ENCODE peak calls at places on chromosomes 6 and 20, in four cellular contexts. E is retinal pigment epithelial cell, V is DND-41, F is esophagus squamous epithelium. T is an unnamed sample.

GRCh38 chr6:110643175-110643574 is 166.8 kb upstream of the SLC22A16 start:
- DNase-seq in E (no peak), V (no peak), F (no peak), T (no peak)

GRCh38 chr6:144931172-144932035 is 646.3 kb downstream of the UTRN start:
- DNase-seq in E (no peak), V (peak), F (no peak), T (peak)

GRCh38 chr20:47546184-47547033 is 44.7 kb downstream of the NCOA3 start:
- DNase-seq in E (no peak), V (no peak), F (no peak), T (no peak)

GRCh38 chr6:19712012-19712688 is 125.0 kb upstream of the ID4 start:
- DNase-seq in E (no peak), V (no peak), F (no peak), T (no peak)

GRCh38 chr6:31715022-31715683 is at the start of gene LY6G6D:
- DNase-seq in E (no peak), V (no peak), F (no peak), T (no peak)

GRCh38 chr6:133699986-133700385 is 188.9 kb upstream of the TCF21 start:
- DNase-seq in E (no peak), V (no peak), F (no peak), T (no peak)

GRCh38 chr6:73739097-73739496 is 43.1 kb downstream of the CD109 start:
- DNase-seq in E (peak), V (no peak), F (no peak), T (no peak)

GRCh38 chr6:29907637-29908340 is 34.5 kb upstream of the HLA-A start:
- DNase-seq in E (no peak), V (no peak), F (no peak), T (no peak)

GRCh38 chr6:29627762-29628418 is 5.1 kb downstream of the GABBR1 start:
- DNase-seq in E (no peak), V (peak), F (no peak), T (peak)

GRCh38 chr6:146984251-146984924 is 219.8 kb upstream of the STXBP5 start:
- DNase-seq in E (no peak), V (no peak), F (no peak), T (no peak)

GRCh38 chr6:90434096-90434495 is 137.5 kb upstream of the BACH2 start:
- DNase-seq in E (no peak), V (no peak), F (no peak), T (no peak)
- TF ChIP-seq CTCF in E (peak), V (no peak), F (no peak), T (no peak)

GRCh38 chr6:44222987-44223470 is 366 bp upstream of the SLC29A1 start:
- DNase-seq in E (no peak), V (no peak), F (no peak), T (peak)

GRCh38 chr6:44222486-44222986 is 859 bp upstream of the SLC29A1 start:
- DNase-seq in E (no peak), V (no peak), F (no peak), T (peak)

GRCh38 chr6:44224978-44225330 is 1.6 kb downstream of the SLC29A1 start:
- DNase-seq in E (no peak), V (no peak), F (no peak), T (no peak)

GRCh38 chr6:44224154-44224977 is 971 bp downstream of the SLC29A1 start:
- DNase-seq in E (no peak), V (peak), F (no peak), T (peak)

GRCh38 chr6:44223471-44224153 is at the start of gene SLC29A1:
- DNase-seq in E (no peak), V (peak), F (no peak), T (peak)
- TF ChIP-seq CTCF in E (peak), V (no peak), F (no peak), T (no peak)

DNA sequence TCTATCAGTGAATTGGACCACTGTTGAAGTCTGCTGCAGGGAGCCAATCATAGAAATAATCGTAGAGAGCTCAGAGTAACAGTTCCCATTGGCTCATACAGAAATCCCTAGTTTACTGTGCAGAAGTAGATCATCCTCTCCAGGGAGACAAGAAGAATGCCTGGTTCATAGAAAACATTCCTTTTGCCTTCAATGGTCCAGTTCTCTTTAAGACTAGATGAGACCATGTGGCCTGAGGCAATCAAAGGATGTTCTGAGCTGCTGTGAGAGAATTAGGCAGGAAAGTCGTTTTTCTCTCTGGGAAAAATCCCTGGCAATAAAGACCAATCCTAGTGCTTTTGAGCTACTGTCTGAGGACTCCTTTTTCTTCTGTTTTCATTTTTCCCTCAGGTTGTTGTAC is 208.4 kb downstream of the CENPW start:
- DNase-seq in E (no peak), V (no peak), F (no peak), T (no peak)
- TF ChIP-seq CTCF in E (no peak), V (no peak), F (no peak), T (no peak)

GRCh38 chr20:9298906-9299305 is 215.5 kb upstream of the LAMP5 start:
- DNase-seq in E (no peak), V (no peak), F (no peak), T (no peak)
- TF ChIP-seq CTCF in E (no peak), V (no peak), F (no peak), T (no peak)

DNA sequence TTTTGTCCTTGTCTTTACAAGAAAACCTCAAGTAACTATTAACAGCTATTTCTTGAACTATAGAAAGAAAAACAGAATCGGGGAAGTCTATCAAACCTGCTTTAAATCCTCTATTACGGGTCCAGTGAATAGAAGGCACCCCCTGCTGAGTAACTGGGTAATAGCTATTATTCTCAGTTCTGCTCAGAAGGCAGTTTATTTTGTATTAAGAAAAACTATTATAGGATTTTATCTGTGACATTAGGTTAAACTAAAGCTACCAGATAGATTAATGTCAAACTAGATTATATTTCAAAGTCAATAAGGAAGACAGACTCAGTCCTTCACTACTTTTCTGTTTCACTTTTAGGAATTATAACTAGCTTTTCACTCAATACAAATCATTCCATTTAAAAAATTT is 93.7 kb downstream of the DST start:
- DNase-seq in E (no peak), V (no peak), F (no peak), T (no peak)
- TF ChIP-seq CTCF in E (peak), V (no peak), F (peak), T (no peak)

T was measured in activated CD8-positive, alpha-beta T cell treated with anti-CD3 and anti-CD28 coated beads for 36 hours.